ENCODE peak calls at places on chromosomes 13 and 19, in nine cellular contexts. D, Q, P, X, U, J, Y, Z and L are unnamed samples.

GRCh38 chr13:50592412-50593145 is 250.9 kb downstream of the DLEU7 start:
- DNase-seq in J (no peak), X (peak), Z (no peak), D (no peak), Y (peak), Q (no peak), P (no peak), U (no peak), L (no peak)

GRCh38 chr13:40585911-40586471 is 80.5 kb downstream of the FOXO1 start:
- DNase-seq in X (no peak), Y (no peak), P (no peak), D (peak), J (no peak), Q (no peak), U (no peak), Z (no peak), L (no peak)

GRCh38 chr13:52010890-52011689 is at the start of gene ATP7B:
- DNase-seq in J (peak), Y (no peak), Z (peak), U (peak), Q (peak), P (peak), D (peak), X (no peak), L (no peak)

GRCh38 chr19:50796128-50796633 is 6.0 kb downstream of the ACP4 start:
- DNase-seq in Y (no peak), U (no peak), J (no peak), Z (no peak), Q (peak), D (no peak), X (no peak), P (no peak), L (no peak)

GRCh38 chr19:51352783-51353360 is 10.9 kb upstream of the VSIG10L start:
- DNase-seq in Z (no peak), D (no peak), P (no peak), X (no peak), U (no peak), Q (no peak), Y (no peak), J (no peak), L (no peak)

GRCh38 chr19:33621811-33622504 is at the start of gene CHST8:
- DNase-seq in X (peak), U (peak), J (no peak), P (peak), Q (peak), Z (peak), Y (peak), D (peak), L (peak)

GRCh38 chr13:97724450-97724849 is 229.0 kb upstream of the IPO5 start:
- DNase-seq in Q (no peak), Y (no peak), X (no peak), Z (no peak), D (no peak), P (no peak), U (peak), J (no peak), L (no peak)

GRCh38 chr19:50803633-50804419 is 13.6 kb downstream of the ACP4 start:
- DNase-seq in Y (no peak), Q (peak), U (no peak), P (no peak), J (no peak), D (peak), X (no peak), Z (peak), L (no peak)

GRCh38 chr13:71605744-71606143 is 261.3 kb downstream of the DACH1 start:
- DNase-seq in Q (no peak), X (no peak), Z (no peak), Y (no peak), P (no peak), U (no peak), J (no peak), D (no peak), L (no peak)

GRCh38 chr13:32791545-32792172 is 205.4 kb downstream of the PDS5B start:
- DNase-seq in P (peak), Q (no peak), X (no peak), Z (no peak), D (no peak), J (no peak), U (no peak), Y (no peak), L (no peak)

GRCh38 chr13:49652691-49653305 is 24.5 kb downstream of the ARL11 start:
- DNase-seq in P (peak), Y (no peak), X (no peak), J (no peak), D (peak), Q (peak), Z (peak), U (peak), L (peak)